ENCODE peak calls at places on chromosomes 12 and 14, in six cellular contexts. W is colonic mucosa; M is A549; T is CD8-positive, alpha-beta memory T cell; X is substantia nigra; I is K562. B is an unnamed sample.

GRCh38 chr12:89760783-89761182 is 52.1 kb upstream of the ATP2B1 start:
- DNase-seq in W (no peak), M (no peak), T (no peak), X (no peak), I (no peak), B (no peak)

GRCh38 chr12:92446082-92446460 is 256.7 kb upstream of the PLEKHG7 start:
- DNase-seq in W (no peak), M (no peak), T (no peak), X (no peak), I (no peak), B (no peak)

GRCh38 chr12:62581288-62582064 is 114.8 kb downstream of the MON2 start:
- DNase-seq in W (no peak), M (peak), T (no peak), X (no peak), I (peak), B (no peak)

GRCh38 chr12:46379352-46379751 is 6.8 kb upstream of the SLC38A2 start:
- DNase-seq in W (no peak), M (no peak), T (no peak), X (no peak), I (no peak), B (no peak)

GRCh38 chr14:88834883-88835431 is 10.5 kb downstream of the TTC8 start:
- DNase-seq in W (no peak), M (no peak), T (no peak), X (no peak), I (no peak), B (no peak)

GRCh38 chr14:94671870-94672444 is 59.8 kb downstream of the SERPINA3 start:
- DNase-seq in W (no peak), M (no peak), T (no peak), X (no peak), I (no peak), B (peak)

GRCh38 chr12:51848843-51849735 is 571 bp upstream of the FIGNL2 start:
- DNase-seq in W (no peak), M (no peak), T (no peak), X (no peak), I (peak), B (no peak)

GRCh38 chr12:32418903-32419519 is 19.7 kb downstream of the FGD4 start:
- DNase-seq in W (no peak), M (no peak), T (no peak), X (no peak), I (no peak), B (no peak)

GRCh38 chr14:73789996-73790581 is 61.5 kb upstream of the PTGR2 start:
- DNase-seq in W (no peak), M (no peak), T (no peak), X (peak), I (no peak), B (no peak)

GRCh38 chr12:4293942-4294505 is 20.5 kb downstream of the CCND2 start:
- DNase-seq in W (no peak), M (no peak), T (no peak), X (no peak), I (no peak), B (no peak)

GRCh38 chr12:121454921-121455320 is 55.0 kb downstream of the RNF34 start:
- DNase-seq in W (no peak), M (no peak), T (no peak), X (no peak), I (no peak), B (no peak)

GRCh38 chr14:95885278-95885677 is 8.6 kb downstream of the TUNAR start:
- DNase-seq in W (no peak), M (no peak), T (no peak), X (no peak), I (no peak), B (no peak)

GRCh38 chr12:1908758-1909157 is 9.7 kb downstream of the CACNA2D4 start:
- DNase-seq in W (no peak), M (no peak), T (no peak), X (no peak), I (no peak), B (peak)

GRCh38 chr14:103973354-103973753 is 31.0 kb upstream of the RD3L start:
- DNase-seq in W (no peak), M (no peak), T (no peak), X (no peak), I (peak), B (no peak)

DNA sequence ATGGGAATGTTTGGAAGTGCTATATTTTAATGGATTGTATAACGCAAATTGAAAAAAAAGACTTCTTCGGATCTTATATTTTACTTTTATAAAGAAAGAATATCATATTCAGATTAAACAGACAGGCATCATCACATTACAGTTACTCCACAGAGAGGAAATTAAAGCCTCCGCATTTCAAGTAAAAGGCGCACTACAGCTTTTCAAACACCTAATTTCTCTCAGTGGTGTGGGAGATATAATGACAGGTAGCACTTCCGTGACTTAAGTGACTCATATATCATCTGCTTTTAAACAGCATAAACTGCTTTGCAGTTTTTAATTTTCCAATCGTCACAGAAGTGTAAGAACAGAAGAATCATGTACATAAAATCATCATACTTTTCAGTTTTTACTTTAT is 751.4 kb downstream of the FSCB start:
- DNase-seq in W (no peak), M (no peak), T (no peak), X (no peak), I (no peak), B (no peak)
- H3K27ac ChIP-seq in W (no peak), M (no peak), T (no peak), X (no peak), I (no peak), B (no peak)

GRCh38 chr12:54935235-54935951 is 49.2 kb downstream of the TESPA1 start:
- DNase-seq in W (no peak), M (peak), T (no peak), X (no peak), I (peak), B (no peak)
- H3K27ac ChIP-seq in W (peak), M (peak), T (peak), X (no peak), I (peak), B (peak)

DNA sequence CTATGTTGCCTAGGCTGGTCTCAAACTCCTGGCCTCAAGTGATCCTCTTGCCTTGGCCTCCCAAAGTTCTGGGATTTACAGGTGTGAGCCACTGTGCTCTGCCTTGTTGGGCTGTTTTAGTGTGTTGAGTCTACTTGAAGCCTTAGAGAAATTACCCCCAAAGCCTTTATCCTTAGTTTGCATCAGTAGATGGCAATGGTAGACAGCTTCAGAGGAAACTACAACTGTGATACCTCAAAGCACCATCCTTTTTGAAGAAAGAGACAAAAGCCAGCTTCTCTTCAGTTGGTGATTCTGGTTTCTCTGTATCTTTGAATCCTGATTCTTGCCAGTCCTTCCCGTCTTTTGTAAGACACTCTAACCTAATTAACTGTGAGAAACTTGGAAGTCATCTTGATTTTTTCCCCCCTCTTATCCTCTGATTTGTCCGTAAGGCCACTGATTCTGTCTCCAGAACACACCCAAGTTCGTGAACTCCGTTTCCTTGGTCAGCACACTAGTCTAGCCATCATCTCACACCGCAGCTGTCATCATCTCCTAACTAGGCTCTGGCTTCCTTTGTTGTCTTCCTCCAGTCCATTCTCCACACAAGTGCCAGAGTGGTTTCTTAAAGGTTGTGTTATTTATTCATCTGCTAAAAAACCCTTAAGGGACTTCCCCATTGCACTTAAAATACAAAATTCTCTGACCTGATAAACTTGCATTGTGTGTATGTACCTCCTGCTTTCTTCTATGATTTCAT is 20.2 kb downstream of the ATP2A2 start:
- DNase-seq in W (no peak), M (no peak), T (no peak), X (no peak), I (no peak), B (no peak)
- H3K27ac ChIP-seq in W (no peak), M (no peak), T (no peak), X (no peak), I (no peak), B (no peak)

GRCh38 chr12:49678711-49679110 is 28.5 kb downstream of the FMNL3 start:
- DNase-seq in W (no peak), M (no peak), T (no peak), X (no peak), I (no peak), B (no peak)
- H3K27ac ChIP-seq in W (no peak), M (no peak), T (no peak), X (no peak), I (no peak), B (no peak)

DNA sequence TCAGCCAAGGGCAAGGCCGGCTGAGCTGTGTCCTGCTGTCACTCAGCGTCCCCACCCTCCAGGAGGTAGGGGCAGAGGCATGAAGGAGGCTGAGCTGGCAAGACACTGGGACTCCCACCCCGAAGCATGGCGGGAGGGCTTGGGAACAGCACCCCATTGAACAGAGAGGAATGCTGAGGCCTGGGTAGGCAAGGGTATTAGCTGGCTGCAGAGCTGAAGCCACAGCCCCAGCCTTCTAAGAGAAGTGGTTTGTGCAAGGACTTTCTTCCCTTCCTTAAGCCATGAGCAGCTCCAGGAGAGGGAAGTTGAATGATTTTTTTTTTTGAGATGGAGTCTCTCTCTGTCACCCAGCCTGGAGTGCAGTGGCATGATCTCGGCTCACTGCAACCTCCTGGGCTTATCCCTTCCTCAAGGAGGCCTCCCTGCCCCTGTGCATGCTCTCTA is 6.6 kb upstream of the CFAP73 start:
- DNase-seq in W (no peak), M (no peak), T (no peak), X (no peak), I (no peak), B (no peak)
- H3K27ac ChIP-seq in W (peak), M (no peak), T (no peak), X (peak), I (no peak), B (peak)

GRCh38 chr14:105486333-105486973 is at the start of gene CRIP1:
- DNase-seq in W (peak), M (no peak), T (no peak), X (no peak), I (no peak), B (no peak)
- H3K27ac ChIP-seq in W (peak), M (peak), T (peak), X (no peak), I (no peak), B (peak)

GRCh38 chr12:123050913-123051312 is 70.4 kb downstream of the ARL6IP4 start:
- DNase-seq in W (no peak), M (no peak), T (no peak), X (no peak), I (no peak), B (no peak)
- H3K27ac ChIP-seq in W (no peak), M (no peak), T (no peak), X (no peak), I (no peak), B (peak)